ENCODE peak calls at places on chromosomes 5 and 9, in eight cellular contexts. One of them, this sample, is unnamed.

GRCh38 chr9:77848428-77848827 is 183.2 kb downstream of the GNAQ start:
- DNase-seq in RCC 7860: no peak
- DNase-seq in T-helper 9 cell: no peak
- DNase-seq in HT1080: no peak
- DNase-seq in stromal cell of bone marrow: no peak
- DNase-seq in T47D: no peak
- DNase-seq in activated CD8-positive, alpha-beta memory T cell treated with anti-CD3 and anti-CD28 coated beads for 1 hour: no peak
- DNase-seq in NCI-H2081: no peak
- DNase-seq in this sample: peak; percentile 35

GRCh38 chr9:72476617-72477375 is 44.6 kb upstream of the TMC1 start:
- DNase-seq in RCC 7860: peak; percentile 93
- DNase-seq in T-helper 9 cell: no peak
- DNase-seq in HT1080: peak; percentile 95
- DNase-seq in stromal cell of bone marrow: no peak
- DNase-seq in T47D: peak; percentile 24
- DNase-seq in activated CD8-positive, alpha-beta memory T cell treated with anti-CD3 and anti-CD28 coated beads for 1 hour: no peak
- DNase-seq in NCI-H2081: no peak
- DNase-seq in this sample: no peak

GRCh38 chr5:2764581-2764980 is 13.1 kb upstream of the IRX2 start:
- DNase-seq in RCC 7860: no peak
- DNase-seq in T-helper 9 cell: no peak
- DNase-seq in HT1080: no peak
- DNase-seq in stromal cell of bone marrow: no peak
- DNase-seq in T47D: no peak
- DNase-seq in activated CD8-positive, alpha-beta memory T cell treated with anti-CD3 and anti-CD28 coated beads for 1 hour: no peak
- DNase-seq in NCI-H2081: no peak
- DNase-seq in this sample: no peak

GRCh38 chr9:131674425-131675421 is 65.2 kb downstream of the RAPGEF1 start:
- DNase-seq in RCC 7860: no peak
- DNase-seq in T-helper 9 cell: no peak
- DNase-seq in HT1080: no peak
- DNase-seq in stromal cell of bone marrow: no peak
- DNase-seq in T47D: no peak
- DNase-seq in activated CD8-positive, alpha-beta memory T cell treated with anti-CD3 and anti-CD28 coated beads for 1 hour: no peak
- DNase-seq in NCI-H2081: no peak
- DNase-seq in this sample: no peak

GRCh38 chr5:68683632-68684035 is 410.2 kb upstream of the SLC30A5 start:
- DNase-seq in RCC 7860: peak; percentile 88
- DNase-seq in T-helper 9 cell: no peak
- DNase-seq in HT1080: peak; percentile 89
- DNase-seq in stromal cell of bone marrow: peak; percentile 93
- DNase-seq in T47D: peak; percentile 46
- DNase-seq in activated CD8-positive, alpha-beta memory T cell treated with anti-CD3 and anti-CD28 coated beads for 1 hour: no peak
- DNase-seq in NCI-H2081: no peak
- DNase-seq in this sample: no peak

GRCh38 chr9:95910023-95910706 is 34.7 kb downstream of the ERCC6L2 start:
- DNase-seq in RCC 7860: no peak
- DNase-seq in T-helper 9 cell: no peak
- DNase-seq in HT1080: no peak
- DNase-seq in stromal cell of bone marrow: peak; percentile 3
- DNase-seq in T47D: no peak
- DNase-seq in activated CD8-positive, alpha-beta memory T cell treated with anti-CD3 and anti-CD28 coated beads for 1 hour: no peak
- DNase-seq in NCI-H2081: no peak
- DNase-seq in this sample: no peak

GRCh38 chr9:117414906-117415583 is at the start of gene ASTN2:
- DNase-seq in RCC 7860: no peak
- DNase-seq in T-helper 9 cell: no peak
- DNase-seq in HT1080: no peak
- DNase-seq in stromal cell of bone marrow: no peak
- DNase-seq in T47D: no peak
- DNase-seq in activated CD8-positive, alpha-beta memory T cell treated with anti-CD3 and anti-CD28 coated beads for 1 hour: no peak
- DNase-seq in NCI-H2081: no peak
- DNase-seq in this sample: peak; percentile 42

GRCh38 chr9:69200071-69200470 is 26.0 kb downstream of the TJP2 start:
- DNase-seq in RCC 7860: peak; percentile 24
- DNase-seq in T-helper 9 cell: no peak
- DNase-seq in HT1080: peak; percentile 77
- DNase-seq in stromal cell of bone marrow: no peak
- DNase-seq in T47D: no peak
- DNase-seq in activated CD8-positive, alpha-beta memory T cell treated with anti-CD3 and anti-CD28 coated beads for 1 hour: no peak
- DNase-seq in NCI-H2081: no peak
- DNase-seq in this sample: no peak

GRCh38 chr9:450057-450456 is 235.4 kb downstream of the DOCK8 start:
- DNase-seq in RCC 7860: no peak
- DNase-seq in T-helper 9 cell: no peak
- DNase-seq in HT1080: no peak
- DNase-seq in stromal cell of bone marrow: no peak
- DNase-seq in T47D: no peak
- DNase-seq in activated CD8-positive, alpha-beta memory T cell treated with anti-CD3 and anti-CD28 coated beads for 1 hour: no peak
- DNase-seq in NCI-H2081: no peak
- DNase-seq in this sample: no peak

GRCh38 chr5:96615223-96615622 is 47.0 kb upstream of the CAST start:
- DNase-seq in RCC 7860: no peak
- DNase-seq in T-helper 9 cell: no peak
- DNase-seq in HT1080: no peak
- DNase-seq in stromal cell of bone marrow: no peak
- DNase-seq in T47D: no peak
- DNase-seq in activated CD8-positive, alpha-beta memory T cell treated with anti-CD3 and anti-CD28 coated beads for 1 hour: no peak
- DNase-seq in NCI-H2081: no peak
- DNase-seq in this sample: no peak

GRCh38 chr5:142357469-142358090 is 32.8 kb upstream of the SPRY4 start:
- DNase-seq in RCC 7860: no peak
- DNase-seq in T-helper 9 cell: no peak
- DNase-seq in HT1080: no peak
- DNase-seq in stromal cell of bone marrow: no peak
- DNase-seq in T47D: no peak
- DNase-seq in activated CD8-positive, alpha-beta memory T cell treated with anti-CD3 and anti-CD28 coated beads for 1 hour: no peak
- DNase-seq in NCI-H2081: no peak
- DNase-seq in this sample: no peak

GRCh38 chr9:137786511-137786920 is 91.1 kb upstream of the CACNA1B start:
- DNase-seq in RCC 7860: no peak
- DNase-seq in T-helper 9 cell: no peak
- DNase-seq in HT1080: no peak
- DNase-seq in stromal cell of bone marrow: peak; percentile 65
- DNase-seq in T47D: no peak
- DNase-seq in activated CD8-positive, alpha-beta memory T cell treated with anti-CD3 and anti-CD28 coated beads for 1 hour: no peak
- DNase-seq in NCI-H2081: no peak
- DNase-seq in this sample: no peak

GRCh38 chr9:89382026-89382986 is 64.0 kb downstream of the SECISBP2 start:
- DNase-seq in RCC 7860: no peak
- DNase-seq in T-helper 9 cell: no peak
- DNase-seq in HT1080: no peak
- DNase-seq in stromal cell of bone marrow: no peak
- DNase-seq in T47D: no peak
- DNase-seq in activated CD8-positive, alpha-beta memory T cell treated with anti-CD3 and anti-CD28 coated beads for 1 hour: no peak
- DNase-seq in NCI-H2081: no peak
- DNase-seq in this sample: no peak

GRCh38 chr5:81045389-81045807 is 85.2 kb downstream of the RASGRF2 start:
- DNase-seq in RCC 7860: peak; percentile 81
- DNase-seq in T-helper 9 cell: no peak
- DNase-seq in HT1080: no peak
- DNase-seq in stromal cell of bone marrow: no peak
- DNase-seq in T47D: no peak
- DNase-seq in activated CD8-positive, alpha-beta memory T cell treated with anti-CD3 and anti-CD28 coated beads for 1 hour: no peak
- DNase-seq in NCI-H2081: no peak
- DNase-seq in this sample: no peak

GRCh38 chr9:20662156-20662555 is 21.9 kb upstream of the FOCAD start:
- DNase-seq in RCC 7860: no peak
- DNase-seq in T-helper 9 cell: no peak
- DNase-seq in HT1080: no peak
- DNase-seq in stromal cell of bone marrow: no peak
- DNase-seq in T47D: no peak
- DNase-seq in activated CD8-positive, alpha-beta memory T cell treated with anti-CD3 and anti-CD28 coated beads for 1 hour: no peak
- DNase-seq in NCI-H2081: no peak
- DNase-seq in this sample: no peak

GRCh38 chr5:144390133-144390532 is 219.5 kb downstream of the KCTD16 start:
- DNase-seq in RCC 7860: no peak
- DNase-seq in T-helper 9 cell: no peak
- DNase-seq in HT1080: peak; percentile 3
- DNase-seq in stromal cell of bone marrow: peak; percentile 6
- DNase-seq in T47D: peak; percentile 30
- DNase-seq in activated CD8-positive, alpha-beta memory T cell treated with anti-CD3 and anti-CD28 coated beads for 1 hour: no peak
- DNase-seq in NCI-H2081: no peak
- DNase-seq in this sample: no peak

GRCh38 chr5:129511291-129511690 is 51.2 kb downstream of the ADAMTS19 start:
- DNase-seq in RCC 7860: no peak
- DNase-seq in T-helper 9 cell: no peak
- DNase-seq in HT1080: peak; percentile 3
- DNase-seq in stromal cell of bone marrow: no peak
- DNase-seq in T47D: no peak
- DNase-seq in activated CD8-positive, alpha-beta memory T cell treated with anti-CD3 and anti-CD28 coated beads for 1 hour: no peak
- DNase-seq in NCI-H2081: no peak
- DNase-seq in this sample: no peak

GRCh38 chr5:77168884-77169254 is 41.6 kb upstream of the PDE8B start:
- DNase-seq in RCC 7860: no peak
- DNase-seq in T-helper 9 cell: no peak
- DNase-seq in HT1080: no peak
- DNase-seq in stromal cell of bone marrow: no peak
- DNase-seq in T47D: peak; percentile 95
- DNase-seq in activated CD8-positive, alpha-beta memory T cell treated with anti-CD3 and anti-CD28 coated beads for 1 hour: no peak
- DNase-seq in NCI-H2081: no peak
- DNase-seq in this sample: no peak

GRCh38 chr9:129655142-129655541 is 10.3 kb upstream of the PRRX2 start:
- DNase-seq in RCC 7860: no peak
- DNase-seq in T-helper 9 cell: no peak
- DNase-seq in HT1080: no peak
- DNase-seq in stromal cell of bone marrow: no peak
- DNase-seq in T47D: no peak
- DNase-seq in activated CD8-positive, alpha-beta memory T cell treated with anti-CD3 and anti-CD28 coated beads for 1 hour: no peak
- DNase-seq in NCI-H2081: no peak
- DNase-seq in this sample: no peak

GRCh38 chr9:110650261-110650660 is 18.3 kb upstream of the MUSK start:
- DNase-seq in RCC 7860: no peak
- DNase-seq in T-helper 9 cell: no peak
- DNase-seq in HT1080: no peak
- DNase-seq in stromal cell of bone marrow: peak; percentile 41
- DNase-seq in T47D: no peak
- DNase-seq in activated CD8-positive, alpha-beta memory T cell treated with anti-CD3 and anti-CD28 coated beads for 1 hour: no peak
- DNase-seq in NCI-H2081: no peak
- DNase-seq in this sample: no peak

GRCh38 chr9:134635431-134636141 is 6.0 kb upstream of the COL5A1 start:
- DNase-seq in RCC 7860: no peak
- DNase-seq in T-helper 9 cell: no peak
- DNase-seq in HT1080: no peak
- DNase-seq in stromal cell of bone marrow: no peak
- DNase-seq in T47D: no peak
- DNase-seq in activated CD8-positive, alpha-beta memory T cell treated with anti-CD3 and anti-CD28 coated beads for 1 hour: no peak
- DNase-seq in NCI-H2081: no peak
- DNase-seq in this sample: no peak

GRCh38 chr5:59596586-59597348 is 296.8 kb downstream of the PDE4D start:
- DNase-seq in RCC 7860: peak; percentile 41
- DNase-seq in T-helper 9 cell: no peak
- DNase-seq in HT1080: peak; percentile 63
- DNase-seq in stromal cell of bone marrow: no peak
- DNase-seq in T47D: no peak
- DNase-seq in activated CD8-positive, alpha-beta memory T cell treated with anti-CD3 and anti-CD28 coated beads for 1 hour: no peak
- DNase-seq in NCI-H2081: no peak
- DNase-seq in this sample: no peak

GRCh38 chr5:157463621-157464407 is 3.8 kb downstream of the NIPAL4 start:
- DNase-seq in RCC 7860: peak; percentile 82
- DNase-seq in T-helper 9 cell: no peak
- DNase-seq in HT1080: peak; percentile 20
- DNase-seq in stromal cell of bone marrow: peak; percentile 72
- DNase-seq in T47D: no peak
- DNase-seq in activated CD8-positive, alpha-beta memory T cell treated with anti-CD3 and anti-CD28 coated beads for 1 hour: no peak
- DNase-seq in NCI-H2081: no peak
- DNase-seq in this sample: no peak

GRCh38 chr9:136572003-136572595 is 26.3 kb upstream of the NOTCH1 start:
- DNase-seq in RCC 7860: peak; percentile 97
- DNase-seq in T-helper 9 cell: no peak
- DNase-seq in HT1080: peak; percentile 67
- DNase-seq in stromal cell of bone marrow: no peak
- DNase-seq in T47D: peak; percentile 36
- DNase-seq in activated CD8-positive, alpha-beta memory T cell treated with anti-CD3 and anti-CD28 coated beads for 1 hour: no peak
- DNase-seq in NCI-H2081: no peak
- DNase-seq in this sample: no peak

GRCh38 chr9:136249881-136250559 is 4.4 kb upstream of the QSOX2 start:
- DNase-seq in RCC 7860: no peak
- DNase-seq in T-helper 9 cell: no peak
- DNase-seq in HT1080: no peak
- DNase-seq in stromal cell of bone marrow: no peak
- DNase-seq in T47D: no peak
- DNase-seq in activated CD8-positive, alpha-beta memory T cell treated with anti-CD3 and anti-CD28 coated beads for 1 hour: no peak
- DNase-seq in NCI-H2081: no peak
- DNase-seq in this sample: no peak

GRCh38 chr9:137149942-137150484 is 11.1 kb downstream of the GRIN1 start:
- DNase-seq in RCC 7860: no peak
- DNase-seq in T-helper 9 cell: no peak
- DNase-seq in HT1080: no peak
- DNase-seq in stromal cell of bone marrow: no peak
- DNase-seq in T47D: no peak
- DNase-seq in activated CD8-positive, alpha-beta memory T cell treated with anti-CD3 and anti-CD28 coated beads for 1 hour: no peak
- DNase-seq in NCI-H2081: no peak
- DNase-seq in this sample: no peak

GRCh38 chr9:126569036-126569435 is 44.7 kb upstream of the LMX1B start:
- DNase-seq in RCC 7860: peak; percentile 33
- DNase-seq in T-helper 9 cell: no peak
- DNase-seq in HT1080: peak; percentile 78
- DNase-seq in stromal cell of bone marrow: no peak
- DNase-seq in T47D: no peak
- DNase-seq in activated CD8-positive, alpha-beta memory T cell treated with anti-CD3 and anti-CD28 coated beads for 1 hour: no peak
- DNase-seq in NCI-H2081: no peak
- DNase-seq in this sample: no peak

GRCh38 chr5:150779397-150780179 is 1.0 kb downstream of the SMIM3 start:
- DNase-seq in RCC 7860: no peak
- DNase-seq in T-helper 9 cell: no peak
- DNase-seq in HT1080: no peak
- DNase-seq in stromal cell of bone marrow: no peak
- DNase-seq in T47D: no peak
- DNase-seq in activated CD8-positive, alpha-beta memory T cell treated with anti-CD3 and anti-CD28 coated beads for 1 hour: no peak
- DNase-seq in NCI-H2081: no peak
- DNase-seq in this sample: no peak

GRCh38 chr5:42800748-42801330 is 10.9 kb downstream of the SELENOP start:
- DNase-seq in RCC 7860: no peak
- DNase-seq in T-helper 9 cell: no peak
- DNase-seq in HT1080: no peak
- DNase-seq in stromal cell of bone marrow: no peak
- DNase-seq in T47D: no peak
- DNase-seq in activated CD8-positive, alpha-beta memory T cell treated with anti-CD3 and anti-CD28 coated beads for 1 hour: no peak
- DNase-seq in NCI-H2081: no peak
- DNase-seq in this sample: no peak

GRCh38 chr9:92745881-92746280 is 18.8 kb downstream of the BICD2 start:
- DNase-seq in RCC 7860: no peak
- DNase-seq in T-helper 9 cell: no peak
- DNase-seq in HT1080: no peak
- DNase-seq in stromal cell of bone marrow: no peak
- DNase-seq in T47D: no peak
- DNase-seq in activated CD8-positive, alpha-beta memory T cell treated with anti-CD3 and anti-CD28 coated beads for 1 hour: no peak
- DNase-seq in NCI-H2081: no peak
- DNase-seq in this sample: no peak

GRCh38 chr5:171295801-171296200 is 13.2 kb upstream of the TLX3 start:
- DNase-seq in RCC 7860: no peak
- DNase-seq in T-helper 9 cell: no peak
- DNase-seq in HT1080: no peak
- DNase-seq in stromal cell of bone marrow: no peak
- DNase-seq in T47D: peak; percentile 54
- DNase-seq in activated CD8-positive, alpha-beta memory T cell treated with anti-CD3 and anti-CD28 coated beads for 1 hour: no peak
- DNase-seq in NCI-H2081: no peak
- DNase-seq in this sample: no peak

GRCh38 chr5:113512341-113512740 is 1.2 kb upstream of the YTHDC2 start:
- DNase-seq in RCC 7860: no peak
- DNase-seq in T-helper 9 cell: no peak
- DNase-seq in HT1080: no peak
- DNase-seq in stromal cell of bone marrow: no peak
- DNase-seq in T47D: no peak
- DNase-seq in activated CD8-positive, alpha-beta memory T cell treated with anti-CD3 and anti-CD28 coated beads for 1 hour: no peak
- DNase-seq in NCI-H2081: no peak
- DNase-seq in this sample: no peak

GRCh38 chr5:131541071-131541470 is 94.0 kb downstream of the RAPGEF6 start:
- DNase-seq in RCC 7860: peak; percentile 75
- DNase-seq in T-helper 9 cell: no peak
- DNase-seq in HT1080: peak; percentile 18
- DNase-seq in stromal cell of bone marrow: no peak
- DNase-seq in T47D: no peak
- DNase-seq in activated CD8-positive, alpha-beta memory T cell treated with anti-CD3 and anti-CD28 coated beads for 1 hour: no peak
- DNase-seq in NCI-H2081: no peak
- DNase-seq in this sample: no peak

GRCh38 chr9:27194401-27195091 is 85.5 kb downstream of the TEK start:
- DNase-seq in RCC 7860: peak; percentile 41
- DNase-seq in T-helper 9 cell: no peak
- DNase-seq in HT1080: peak; percentile 92
- DNase-seq in stromal cell of bone marrow: peak; percentile 75
- DNase-seq in T47D: no peak
- DNase-seq in activated CD8-positive, alpha-beta memory T cell treated with anti-CD3 and anti-CD28 coated beads for 1 hour: no peak
- DNase-seq in NCI-H2081: no peak
- DNase-seq in this sample: no peak

This sample was measured in amygdala.